ENCODE peak calls at places on chromosome 22, in six cellular contexts. One of them, this sample, is unnamed.

GRCh38 chr22:31583861-31584485 is 78.0 kb downstream of the PISD start:
- DNase-seq in NCI-H2171 treated with DMSO at 0.1 percent for 48 hours: no peak
- DNase-seq in ovary: no peak
- DNase-seq in CD8-positive, alpha-beta T cell: no peak
- DNase-seq in aorta: no peak
- DNase-seq in CD8-positive, alpha-beta memory T cell: no peak
- DNase-seq in this sample: no peak

GRCh38 chr22:31230871-31231621 is 18.9 kb downstream of the LIMK2 start:
- DNase-seq in NCI-H2171 treated with DMSO at 0.1 percent for 48 hours: peak; percentile 53
- DNase-seq in ovary: peak; percentile 33
- DNase-seq in CD8-positive, alpha-beta T cell: peak; percentile 16
- DNase-seq in aorta: no peak
- DNase-seq in CD8-positive, alpha-beta memory T cell: peak; percentile 32
- DNase-seq in this sample: peak; percentile 50

GRCh38 chr22:29055192-29055830 is 6.3 kb downstream of the C22orf31 start:
- DNase-seq in NCI-H2171 treated with DMSO at 0.1 percent for 48 hours: peak; percentile 94
- DNase-seq in ovary: no peak
- DNase-seq in CD8-positive, alpha-beta T cell: no peak
- DNase-seq in aorta: no peak
- DNase-seq in CD8-positive, alpha-beta memory T cell: no peak
- DNase-seq in this sample: no peak

GRCh38 chr22:38314992-38315800 is 2.0 kb downstream of the CSNK1E start:
- DNase-seq in NCI-H2171 treated with DMSO at 0.1 percent for 48 hours: peak; percentile 49
- DNase-seq in ovary: no peak
- DNase-seq in CD8-positive, alpha-beta T cell: no peak
- DNase-seq in aorta: peak; percentile 72
- DNase-seq in CD8-positive, alpha-beta memory T cell: peak; percentile 43
- DNase-seq in this sample: no peak

GRCh38 chr22:27825174-27825573 is 23.6 kb upstream of the MN1 start:
- DNase-seq in NCI-H2171 treated with DMSO at 0.1 percent for 48 hours: no peak
- DNase-seq in ovary: no peak
- DNase-seq in CD8-positive, alpha-beta T cell: no peak
- DNase-seq in aorta: no peak
- DNase-seq in CD8-positive, alpha-beta memory T cell: no peak
- DNase-seq in this sample: no peak

GRCh38 chr22:28015676-28016601 is 96.9 kb upstream of the PITPNB start:
- DNase-seq in NCI-H2171 treated with DMSO at 0.1 percent for 48 hours: no peak
- DNase-seq in ovary: no peak
- DNase-seq in CD8-positive, alpha-beta T cell: no peak
- DNase-seq in aorta: no peak
- DNase-seq in CD8-positive, alpha-beta memory T cell: no peak
- DNase-seq in this sample: no peak

GRCh38 chr22:36369922-36370781 is 17.6 kb downstream of the MYH9 start:
- DNase-seq in NCI-H2171 treated with DMSO at 0.1 percent for 48 hours: peak; percentile 70
- DNase-seq in ovary: peak; percentile 49
- DNase-seq in CD8-positive, alpha-beta T cell: no peak
- DNase-seq in aorta: peak; percentile 69
- DNase-seq in CD8-positive, alpha-beta memory T cell: no peak
- DNase-seq in this sample: no peak

GRCh38 chr22:37193629-37194191 is 5.7 kb upstream of the C1QTNF6 start:
- DNase-seq in NCI-H2171 treated with DMSO at 0.1 percent for 48 hours: no peak
- DNase-seq in ovary: no peak
- DNase-seq in CD8-positive, alpha-beta T cell: no peak
- DNase-seq in aorta: peak; percentile 43
- DNase-seq in CD8-positive, alpha-beta memory T cell: peak; percentile 63
- DNase-seq in this sample: peak; percentile 37

GRCh38 chr22:46546466-46547178 is 9.2 kb upstream of the CELSR1 start:
- DNase-seq in NCI-H2171 treated with DMSO at 0.1 percent for 48 hours: no peak
- DNase-seq in ovary: no peak
- DNase-seq in CD8-positive, alpha-beta T cell: no peak
- DNase-seq in aorta: peak; percentile 81
- DNase-seq in CD8-positive, alpha-beta memory T cell: no peak
- DNase-seq in this sample: no peak

GRCh38 chr22:19786264-19786585 is 25.6 kb downstream of the TBX1 start:
- DNase-seq in NCI-H2171 treated with DMSO at 0.1 percent for 48 hours: no peak
- DNase-seq in ovary: no peak
- DNase-seq in CD8-positive, alpha-beta T cell: no peak
- DNase-seq in aorta: no peak
- DNase-seq in CD8-positive, alpha-beta memory T cell: no peak
- DNase-seq in this sample: no peak

GRCh38 chr22:20740222-20740951 is 33.5 kb upstream of the SERPIND1 start:
- DNase-seq in NCI-H2171 treated with DMSO at 0.1 percent for 48 hours: peak; percentile 9
- DNase-seq in ovary: no peak
- DNase-seq in CD8-positive, alpha-beta T cell: no peak
- DNase-seq in aorta: no peak
- DNase-seq in CD8-positive, alpha-beta memory T cell: no peak
- DNase-seq in this sample: no peak

GRCh38 chr22:43345761-43346261 is 2.6 kb upstream of the SCUBE1 start:
- DNase-seq in NCI-H2171 treated with DMSO at 0.1 percent for 48 hours: peak; percentile 13
- DNase-seq in ovary: no peak
- DNase-seq in CD8-positive, alpha-beta T cell: no peak
- DNase-seq in aorta: no peak
- DNase-seq in CD8-positive, alpha-beta memory T cell: no peak
- DNase-seq in this sample: no peak

GRCh38 chr22:26811717-26811992 is 154.3 kb downstream of the MIAT start:
- DNase-seq in NCI-H2171 treated with DMSO at 0.1 percent for 48 hours: no peak
- DNase-seq in ovary: no peak
- DNase-seq in CD8-positive, alpha-beta T cell: no peak
- DNase-seq in aorta: no peak
- DNase-seq in CD8-positive, alpha-beta memory T cell: no peak
- DNase-seq in this sample: no peak

GRCh38 chr22:50473855-50474671 is 772 bp downstream of the SBF1 start:
- DNase-seq in NCI-H2171 treated with DMSO at 0.1 percent for 48 hours: no peak
- DNase-seq in ovary: no peak
- DNase-seq in CD8-positive, alpha-beta T cell: no peak
- DNase-seq in aorta: no peak
- DNase-seq in CD8-positive, alpha-beta memory T cell: no peak
- DNase-seq in this sample: no peak

GRCh38 chr22:36215976-36216375 is 14.4 kb upstream of the APOL4 start:
- DNase-seq in NCI-H2171 treated with DMSO at 0.1 percent for 48 hours: peak; percentile 88
- DNase-seq in ovary: no peak
- DNase-seq in CD8-positive, alpha-beta T cell: no peak
- DNase-seq in aorta: no peak
- DNase-seq in CD8-positive, alpha-beta memory T cell: no peak
- DNase-seq in this sample: no peak

GRCh38 chr22:28593299-28593698 is 86.3 kb downstream of the TTC28 start:
- DNase-seq in NCI-H2171 treated with DMSO at 0.1 percent for 48 hours: no peak
- DNase-seq in ovary: no peak
- DNase-seq in CD8-positive, alpha-beta T cell: no peak
- DNase-seq in aorta: no peak
- DNase-seq in CD8-positive, alpha-beta memory T cell: no peak
- DNase-seq in this sample: no peak

GRCh38 chr22:27627444-27627833 is 174.1 kb downstream of the MN1 start:
- DNase-seq in NCI-H2171 treated with DMSO at 0.1 percent for 48 hours: no peak
- DNase-seq in ovary: no peak
- DNase-seq in CD8-positive, alpha-beta T cell: no peak
- DNase-seq in aorta: no peak
- DNase-seq in CD8-positive, alpha-beta memory T cell: no peak
- DNase-seq in this sample: no peak

This sample was measured in T-cell.